ENCODE peak calls at places on chromosomes 7 and 10, in nine cellular contexts. T, K, V, A, J, I, H, R and E are unnamed samples.
A peak's percentile ranks its signal among the peaks of the same experiment; 100 is the strongest.

GRCh38 chr7:3697472-3697871 is 396.4 kb downstream of the SDK1 start:
- DNase-seq in I (no peak), K (no peak), T (no peak), R (no peak), V (no peak), J (no peak), H (no peak), A (no peak), E (no peak)

GRCh38 chr10:52256832-52257691 is 57.0 kb upstream of the DKK1 start:
- DNase-seq in I (no peak), K (no peak), R (no peak), T (no peak), J (peak; percentile 28), A (no peak), H (no peak), V (no peak), E (no peak)

GRCh38 chr10:110171032-110171431 is 36.4 kb upstream of the MXI1 start:
- DNase-seq in J (no peak), H (no peak), V (no peak), K (no peak), T (no peak), A (no peak), I (no peak), R (no peak), E (no peak)

GRCh38 chr7:30741289-30741688 is 10.6 kb upstream of the INMT start:
- DNase-seq in V (no peak), A (no peak), R (no peak), K (no peak), H (no peak), I (no peak), T (no peak), J (no peak), E (no peak)

GRCh38 chr7:108423089-108423989 is 32.9 kb downstream of the NRCAM start:
- DNase-seq in T (no peak), H (no peak), K (no peak), V (no peak), R (no peak), I (no peak), J (no peak), A (no peak), E (no peak)

GRCh38 chr10:49298990-49299815 is at the start of gene C10orf71:
- DNase-seq in K (no peak), I (no peak), J (no peak), H (no peak), R (no peak), V (no peak), A (no peak), T (no peak), E (no peak)

GRCh38 chr7:30163231-30163894 is 28.6 kb downstream of the MTURN start:
- DNase-seq in T (no peak), V (peak; percentile 10), I (no peak), H (no peak), A (no peak), J (no peak), R (no peak), K (no peak), E (no peak)

GRCh38 chr7:30840176-30841024 is 69.2 kb downstream of the MINDY4 start:
- DNase-seq in V (no peak), A (no peak), J (no peak), K (no peak), H (no peak), I (no peak), R (no peak), T (no peak), E (no peak)

GRCh38 chr7:55964261-55964801 is at the start of gene NIPSNAP2:
- DNase-seq in V (no peak), J (peak; percentile 55), K (peak; percentile 80), R (peak; percentile 60), A (peak; percentile 41), H (peak; percentile 72), I (no peak), T (peak; percentile 15), E (peak; percentile 97)

GRCh38 chr10:2081501-2081900 is 344.2 kb upstream of the ADARB2 start:
- DNase-seq in H (no peak), A (no peak), J (peak; percentile 1), V (no peak), K (no peak), T (no peak), R (no peak), I (no peak), E (no peak)

GRCh38 chr10:35372329-35372728 is 36.0 kb downstream of the CCNY start:
- DNase-seq in V (no peak), H (no peak), K (no peak), J (no peak), R (no peak), T (no peak), I (no peak), A (peak; percentile 78), E (peak; percentile 16)

DNA sequence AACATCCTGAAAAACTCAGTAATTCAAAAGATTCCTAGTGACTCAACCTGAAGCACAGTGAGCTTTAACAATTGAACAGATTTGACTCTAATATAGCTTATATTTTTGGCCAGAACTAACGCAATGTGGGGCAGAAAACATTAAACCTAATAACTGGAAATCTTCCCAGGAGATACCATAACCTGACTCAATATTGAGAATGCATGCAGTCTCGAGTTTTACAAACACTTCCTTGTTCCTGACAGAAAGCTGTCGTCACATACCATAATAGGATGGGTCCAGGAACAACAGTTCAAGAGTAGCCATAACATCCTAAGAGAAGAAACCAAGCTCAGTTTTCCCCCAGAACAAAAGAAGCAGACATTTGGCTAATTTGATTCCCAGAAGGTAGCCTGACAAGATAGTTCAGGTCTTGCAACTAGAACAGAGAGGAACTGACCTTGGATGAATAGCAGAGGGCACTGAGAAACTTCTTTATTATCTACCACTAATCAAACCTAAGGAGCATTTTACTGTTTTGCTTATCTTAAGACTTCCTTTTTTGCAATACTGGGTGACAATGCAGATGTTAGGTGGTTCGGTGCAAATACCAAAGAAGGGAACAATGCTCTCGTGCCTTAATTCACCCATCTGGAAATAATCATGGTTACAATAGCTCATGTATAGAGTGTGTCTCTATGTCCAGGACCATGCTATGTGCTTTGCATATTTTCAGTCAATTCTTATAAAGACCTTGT is 38.6 kb upstream of the ACSL5 start:
- DNase-seq in R (no peak), K (no peak), A (no peak), I (no peak), H (no peak), V (no peak), T (no peak), J (peak; percentile 9), E (no peak)
- TF ChIP-seq POLR2A in R (no peak), K (no peak), A (no peak), I (no peak), H (no peak), V (no peak), T (no peak), J (no peak), E (no peak)

DNA sequence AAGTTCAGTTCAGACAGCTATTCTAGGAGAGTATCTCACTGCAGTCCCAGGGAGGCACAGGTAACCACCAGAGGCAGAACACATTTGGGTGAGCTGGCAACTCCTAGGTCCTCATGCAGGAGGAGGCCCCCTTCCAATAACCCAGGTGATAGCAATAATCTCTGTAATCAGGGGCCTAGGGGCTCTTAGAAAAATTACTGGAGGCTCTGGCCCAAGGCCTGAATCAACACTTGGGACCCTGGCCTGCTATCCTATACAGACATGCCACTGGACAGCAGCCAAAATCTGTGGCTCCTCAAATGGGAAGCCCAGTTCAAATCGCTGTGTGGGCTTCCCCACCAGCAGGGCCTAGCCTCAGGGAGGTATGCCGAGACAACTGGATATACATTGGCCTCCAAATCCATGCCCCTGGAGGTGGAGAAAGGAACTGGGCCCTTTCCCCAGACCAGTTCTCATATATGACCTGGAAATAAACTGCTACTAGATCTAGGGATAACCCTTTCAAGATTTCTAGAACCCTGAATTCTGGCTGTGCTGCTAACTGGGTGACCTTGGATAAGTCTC is 1.6 kb downstream of the AVPI1 start:
- DNase-seq in V (peak; percentile 87), I (no peak), H (no peak), T (peak; percentile 31), A (no peak), R (no peak), K (no peak), J (peak; percentile 79), E (no peak)
- TF ChIP-seq POLR2A in V (no peak), I (no peak), H (no peak), T (no peak), A (no peak), R (no peak), K (no peak), J (no peak), E (no peak)

GRCh38 chr10:44310762-44311562 is 73.9 kb downstream of the CXCL12 start:
- DNase-seq in K (peak; percentile 93), A (peak; percentile 86), V (no peak), T (peak; percentile 54), R (peak; percentile 83), H (peak; percentile 67), I (peak; percentile 80), J (peak; percentile 69), E (peak; percentile 59)
- TF ChIP-seq POLR2A in K (no peak), A (peak; percentile 31), V (no peak), T (no peak), R (no peak), H (no peak), I (no peak), J (no peak), E (no peak)

DNA sequence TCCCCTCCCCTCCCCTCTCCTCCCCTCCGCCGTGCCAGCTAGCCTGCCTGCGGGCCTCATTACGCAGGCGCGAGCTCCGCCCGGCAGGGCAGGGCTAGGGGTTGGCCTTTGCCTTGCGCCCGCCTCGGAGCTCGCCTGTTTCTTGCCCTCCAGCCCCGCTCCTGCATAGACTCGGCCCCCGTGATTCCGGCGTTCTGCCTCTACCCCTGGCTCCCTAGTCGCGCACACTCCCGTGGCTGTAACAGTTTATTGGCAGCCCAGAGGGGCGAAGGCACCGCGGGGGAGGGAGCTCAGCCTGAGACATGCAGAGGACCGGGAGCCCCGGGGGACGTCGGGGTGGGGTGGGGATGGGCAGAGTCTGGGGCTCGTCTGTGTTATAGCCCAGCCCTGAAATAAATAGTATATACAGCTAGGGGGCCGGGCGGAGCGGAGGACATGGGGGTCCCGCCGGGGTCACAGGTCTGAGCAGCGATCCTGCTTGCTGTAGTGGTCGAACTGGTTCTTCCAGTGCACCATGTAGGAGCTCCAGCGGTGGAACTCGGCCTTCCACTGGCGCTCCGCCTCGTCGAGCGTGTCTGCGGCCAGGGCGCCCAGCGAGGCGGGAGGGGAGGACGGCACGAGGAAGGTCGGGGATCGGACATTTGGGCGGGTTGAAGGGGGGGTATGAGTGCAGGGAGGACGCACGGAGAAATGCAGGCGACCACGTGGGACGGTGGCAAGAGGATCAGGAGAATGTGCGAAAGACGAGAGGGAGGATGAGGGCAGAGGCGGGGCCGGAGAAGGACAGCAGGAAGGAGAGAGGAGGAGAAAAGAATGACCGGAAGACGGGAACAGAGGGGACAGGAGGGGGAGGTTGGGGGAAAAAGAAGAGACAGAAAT is 485 bp upstream of the UFSP1 start:
- DNase-seq in J (peak; percentile 93), I (peak; percentile 81), T (peak; percentile 80), K (peak; percentile 94), A (peak; percentile 91), R (peak; percentile 92), V (peak; percentile 84), H (peak; percentile 99), E (peak; percentile 96)
- TF ChIP-seq POLR2A in J (peak; percentile 74), I (peak; percentile 38), T (peak; percentile 84), K (peak; percentile 58), A (peak; percentile 75), R (no peak), V (no peak), H (peak; percentile 36), E (peak; percentile 71)

GRCh38 chr7:78218051-78218450 is 419.5 kb downstream of the PHTF2 start:
- DNase-seq in A (no peak), I (no peak), V (no peak), K (no peak), T (no peak), R (no peak), J (no peak), H (no peak), E (no peak)
- TF ChIP-seq POLR2A in A (no peak), I (no peak), V (no peak), K (no peak), T (no peak), R (no peak), J (no peak), H (no peak), E (no peak)